ENCODE peak calls at places on chromosomes 2 and 18, in nine cellular contexts. One of them, this sample, is unnamed.

GRCh38 chr18:10490401-10491289 is 35.2 kb upstream of the NAPG start:
- DNase-seq in CD8-positive, alpha-beta T cell: peak
- DNase-seq in brain microvascular endothelial cell: no peak
- DNase-seq in left lung: no peak
- DNase-seq in hepatocyte: peak
- DNase-seq in fibroblast of lung: no peak
- DNase-seq in K562: peak
- DNase-seq in astrocyte of the spinal cord: no peak
- DNase-seq in OCI-LY7: peak
- DNase-seq in this sample: no peak

GRCh38 chr2:39650468-39650867 is 15.2 kb upstream of the TMEM178A start:
- DNase-seq in brain microvascular endothelial cell: no peak
- DNase-seq in left lung: no peak
- DNase-seq in OCI-LY7: no peak
- DNase-seq in hepatocyte: no peak
- DNase-seq in K562: no peak
- DNase-seq in CD8-positive, alpha-beta T cell: no peak
- DNase-seq in fibroblast of lung: no peak
- DNase-seq in astrocyte of the spinal cord: no peak
- DNase-seq in this sample: no peak

GRCh38 chr2:127293758-127294562 is at the start of gene ERCC3:
- DNase-seq in brain microvascular endothelial cell: peak
- DNase-seq in hepatocyte: peak
- DNase-seq in OCI-LY7: peak
- DNase-seq in fibroblast of lung: peak
- DNase-seq in astrocyte of the spinal cord: peak
- DNase-seq in CD8-positive, alpha-beta T cell: peak
- DNase-seq in K562: peak
- DNase-seq in left lung: peak
- DNase-seq in this sample: peak

GRCh38 chr2:195501746-195502145 is 155.3 kb upstream of the SLC39A10 start:
- DNase-seq in K562: no peak
- DNase-seq in brain microvascular endothelial cell: no peak
- DNase-seq in CD8-positive, alpha-beta T cell: no peak
- DNase-seq in hepatocyte: no peak
- DNase-seq in astrocyte of the spinal cord: no peak
- DNase-seq in left lung: no peak
- DNase-seq in fibroblast of lung: no peak
- DNase-seq in OCI-LY7: no peak
- DNase-seq in this sample: no peak

GRCh38 chr2:164910091-164910899 is 45.0 kb downstream of the SLC38A11 start:
- DNase-seq in hepatocyte: peak
- DNase-seq in left lung: no peak
- DNase-seq in fibroblast of lung: peak
- DNase-seq in brain microvascular endothelial cell: peak
- DNase-seq in K562: peak
- DNase-seq in CD8-positive, alpha-beta T cell: no peak
- DNase-seq in astrocyte of the spinal cord: peak
- DNase-seq in OCI-LY7: peak
- DNase-seq in this sample: peak

GRCh38 chr2:38676681-38677080 is 10.8 kb downstream of the GALM start:
- DNase-seq in fibroblast of lung: no peak
- DNase-seq in CD8-positive, alpha-beta T cell: no peak
- DNase-seq in hepatocyte: no peak
- DNase-seq in brain microvascular endothelial cell: no peak
- DNase-seq in astrocyte of the spinal cord: no peak
- DNase-seq in left lung: no peak
- DNase-seq in K562: no peak
- DNase-seq in OCI-LY7: no peak
- DNase-seq in this sample: no peak

GRCh38 chr2:162798407-162798806 is 40.2 kb downstream of the KCNH7 start:
- DNase-seq in brain microvascular endothelial cell: no peak
- DNase-seq in CD8-positive, alpha-beta T cell: no peak
- DNase-seq in OCI-LY7: no peak
- DNase-seq in astrocyte of the spinal cord: no peak
- DNase-seq in fibroblast of lung: no peak
- DNase-seq in K562: no peak
- DNase-seq in hepatocyte: no peak
- DNase-seq in left lung: no peak
- DNase-seq in this sample: no peak

GRCh38 chr2:12750166-12750905 is 33.6 kb downstream of the TRIB2 start:
- DNase-seq in astrocyte of the spinal cord: no peak
- DNase-seq in CD8-positive, alpha-beta T cell: no peak
- DNase-seq in K562: no peak
- DNase-seq in left lung: no peak
- DNase-seq in fibroblast of lung: no peak
- DNase-seq in brain microvascular endothelial cell: no peak
- DNase-seq in hepatocyte: no peak
- DNase-seq in OCI-LY7: no peak
- DNase-seq in this sample: no peak

GRCh38 chr2:74107071-74107470 is 40.6 kb downstream of the BOLA3 start:
- DNase-seq in OCI-LY7: no peak
- DNase-seq in left lung: no peak
- DNase-seq in K562: no peak
- DNase-seq in fibroblast of lung: no peak
- DNase-seq in hepatocyte: no peak
- DNase-seq in CD8-positive, alpha-beta T cell: no peak
- DNase-seq in brain microvascular endothelial cell: no peak
- DNase-seq in astrocyte of the spinal cord: no peak
- DNase-seq in this sample: no peak

GRCh38 chr2:101354910-101355309 is 32.4 kb downstream of the CREG2 start:
- DNase-seq in fibroblast of lung: no peak
- DNase-seq in hepatocyte: no peak
- DNase-seq in left lung: no peak
- DNase-seq in K562: no peak
- DNase-seq in astrocyte of the spinal cord: no peak
- DNase-seq in OCI-LY7: no peak
- DNase-seq in brain microvascular endothelial cell: no peak
- DNase-seq in CD8-positive, alpha-beta T cell: no peak
- DNase-seq in this sample: no peak

GRCh38 chr2:195390686-195391085 is 266.3 kb upstream of the SLC39A10 start:
- DNase-seq in astrocyte of the spinal cord: no peak
- DNase-seq in fibroblast of lung: peak
- DNase-seq in CD8-positive, alpha-beta T cell: no peak
- DNase-seq in OCI-LY7: no peak
- DNase-seq in K562: no peak
- DNase-seq in hepatocyte: no peak
- DNase-seq in left lung: no peak
- DNase-seq in brain microvascular endothelial cell: no peak
- DNase-seq in this sample: no peak

GRCh38 chr18:58455318-58455950 is 173.5 kb downstream of the ALPK2 start:
- DNase-seq in OCI-LY7: no peak
- DNase-seq in fibroblast of lung: peak
- DNase-seq in brain microvascular endothelial cell: no peak
- DNase-seq in hepatocyte: no peak
- DNase-seq in K562: no peak
- DNase-seq in left lung: no peak
- DNase-seq in astrocyte of the spinal cord: no peak
- DNase-seq in CD8-positive, alpha-beta T cell: no peak
- DNase-seq in this sample: no peak

GRCh38 chr2:227853765-227854271 is 17.6 kb upstream of the DAW1 start:
- DNase-seq in brain microvascular endothelial cell: no peak
- DNase-seq in left lung: no peak
- DNase-seq in CD8-positive, alpha-beta T cell: no peak
- DNase-seq in hepatocyte: no peak
- DNase-seq in OCI-LY7: no peak
- DNase-seq in K562: no peak
- DNase-seq in fibroblast of lung: peak
- DNase-seq in astrocyte of the spinal cord: peak
- DNase-seq in this sample: peak

GRCh38 chr2:29063056-29063455 is 11.3 kb downstream of the PCARE start:
- DNase-seq in hepatocyte: no peak
- DNase-seq in astrocyte of the spinal cord: no peak
- DNase-seq in fibroblast of lung: no peak
- DNase-seq in brain microvascular endothelial cell: no peak
- DNase-seq in K562: no peak
- DNase-seq in left lung: no peak
- DNase-seq in CD8-positive, alpha-beta T cell: no peak
- DNase-seq in OCI-LY7: no peak
- DNase-seq in this sample: no peak

GRCh38 chr18:51192026-51192425 is 5.5 kb downstream of the MEX3C start:
- DNase-seq in fibroblast of lung: no peak
- DNase-seq in CD8-positive, alpha-beta T cell: no peak
- DNase-seq in left lung: no peak
- DNase-seq in astrocyte of the spinal cord: no peak
- DNase-seq in hepatocyte: no peak
- DNase-seq in K562: no peak
- DNase-seq in OCI-LY7: no peak
- DNase-seq in brain microvascular endothelial cell: no peak
- DNase-seq in this sample: no peak

GRCh38 chr2:101466426-101466825 is 8.5 kb downstream of the RFX8 start:
- DNase-seq in CD8-positive, alpha-beta T cell: no peak
- DNase-seq in hepatocyte: no peak
- DNase-seq in brain microvascular endothelial cell: no peak
- DNase-seq in left lung: no peak
- DNase-seq in K562: no peak
- DNase-seq in fibroblast of lung: no peak
- DNase-seq in astrocyte of the spinal cord: no peak
- DNase-seq in OCI-LY7: no peak
- DNase-seq in this sample: peak

GRCh38 chr2:228657807-228658402 is 476.4 kb upstream of the SPHKAP start:
- DNase-seq in left lung: no peak
- DNase-seq in brain microvascular endothelial cell: no peak
- DNase-seq in K562: no peak
- DNase-seq in astrocyte of the spinal cord: peak
- DNase-seq in OCI-LY7: peak
- DNase-seq in fibroblast of lung: peak
- DNase-seq in CD8-positive, alpha-beta T cell: no peak
- DNase-seq in hepatocyte: peak
- DNase-seq in this sample: peak

GRCh38 chr2:205768815-205769493 is 86.7 kb downstream of the NRP2 start:
- DNase-seq in astrocyte of the spinal cord: peak
- DNase-seq in CD8-positive, alpha-beta T cell: no peak
- DNase-seq in brain microvascular endothelial cell: peak
- DNase-seq in hepatocyte: no peak
- DNase-seq in fibroblast of lung: peak
- DNase-seq in OCI-LY7: no peak
- DNase-seq in K562: no peak
- DNase-seq in left lung: no peak
- DNase-seq in this sample: peak

DNA sequence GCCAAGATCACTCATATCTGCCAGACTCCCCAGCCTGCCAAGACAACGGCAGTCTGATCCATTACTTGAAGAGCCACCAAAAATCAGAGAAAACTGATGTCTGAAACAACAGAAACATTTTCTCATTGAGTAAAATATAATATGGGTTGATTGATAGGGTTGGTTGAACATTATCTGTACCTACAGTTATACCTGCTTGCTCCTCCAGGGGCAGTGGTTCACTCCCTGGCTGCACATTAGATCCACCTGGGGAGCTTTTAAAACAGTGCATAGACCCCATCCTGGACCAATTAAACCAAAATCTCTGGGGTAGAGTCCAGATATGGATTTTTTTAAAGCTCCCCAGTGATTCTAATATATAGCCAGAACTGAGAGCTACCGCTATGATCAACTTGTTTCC is 43.6 kb upstream of the SLC14A2 start:
- DNase-seq in left lung: no peak
- DNase-seq in fibroblast of lung: no peak
- DNase-seq in astrocyte of the spinal cord: no peak
- DNase-seq in brain microvascular endothelial cell: no peak
- DNase-seq in CD8-positive, alpha-beta T cell: no peak
- DNase-seq in OCI-LY7: no peak
- DNase-seq in hepatocyte: no peak
- DNase-seq in K562: peak
- DNase-seq in this sample: no peak
- TF ChIP-seq CTCF in left lung: no peak
- TF ChIP-seq CTCF in fibroblast of lung: peak
- TF ChIP-seq CTCF in astrocyte of the spinal cord: peak
- TF ChIP-seq CTCF in brain microvascular endothelial cell: peak
- TF ChIP-seq CTCF in CD8-positive, alpha-beta T cell: no peak
- TF ChIP-seq CTCF in OCI-LY7: peak
- TF ChIP-seq CTCF in hepatocyte: peak
- TF ChIP-seq CTCF in K562: peak
- TF ChIP-seq CTCF in this sample: peak

GRCh38 chr2:200373973-200374416 is 67.5 kb downstream of the SPATS2L start:
- DNase-seq in K562: no peak
- DNase-seq in CD8-positive, alpha-beta T cell: no peak
- DNase-seq in OCI-LY7: peak
- DNase-seq in brain microvascular endothelial cell: no peak
- DNase-seq in left lung: no peak
- DNase-seq in fibroblast of lung: no peak
- DNase-seq in astrocyte of the spinal cord: no peak
- DNase-seq in hepatocyte: peak
- DNase-seq in this sample: no peak
- H3K4me3 ChIP-seq in K562: no peak
- H3K4me3 ChIP-seq in CD8-positive, alpha-beta T cell: peak
- H3K4me3 ChIP-seq in OCI-LY7: peak
- H3K4me3 ChIP-seq in brain microvascular endothelial cell: no peak
- H3K4me3 ChIP-seq in left lung: no peak
- H3K4me3 ChIP-seq in fibroblast of lung: no peak
- H3K4me3 ChIP-seq in astrocyte of the spinal cord: no peak
- H3K4me3 ChIP-seq in hepatocyte: no peak
- H3K4me3 ChIP-seq in this sample: no peak

GRCh38 chr2:172462393-172463381 is 35.3 kb downstream of the ITGA6 start:
- DNase-seq in left lung: no peak
- DNase-seq in CD8-positive, alpha-beta T cell: no peak
- DNase-seq in hepatocyte: no peak
- DNase-seq in astrocyte of the spinal cord: no peak
- DNase-seq in fibroblast of lung: no peak
- DNase-seq in brain microvascular endothelial cell: no peak
- DNase-seq in OCI-LY7: peak
- DNase-seq in K562: no peak
- DNase-seq in this sample: no peak
- TF ChIP-seq CTCF in left lung: no peak
- TF ChIP-seq CTCF in CD8-positive, alpha-beta T cell: peak
- TF ChIP-seq CTCF in hepatocyte: no peak
- TF ChIP-seq CTCF in astrocyte of the spinal cord: no peak
- TF ChIP-seq CTCF in fibroblast of lung: no peak
- TF ChIP-seq CTCF in brain microvascular endothelial cell: no peak
- TF ChIP-seq CTCF in OCI-LY7: peak
- TF ChIP-seq CTCF in K562: peak
- TF ChIP-seq CTCF in this sample: no peak

DNA sequence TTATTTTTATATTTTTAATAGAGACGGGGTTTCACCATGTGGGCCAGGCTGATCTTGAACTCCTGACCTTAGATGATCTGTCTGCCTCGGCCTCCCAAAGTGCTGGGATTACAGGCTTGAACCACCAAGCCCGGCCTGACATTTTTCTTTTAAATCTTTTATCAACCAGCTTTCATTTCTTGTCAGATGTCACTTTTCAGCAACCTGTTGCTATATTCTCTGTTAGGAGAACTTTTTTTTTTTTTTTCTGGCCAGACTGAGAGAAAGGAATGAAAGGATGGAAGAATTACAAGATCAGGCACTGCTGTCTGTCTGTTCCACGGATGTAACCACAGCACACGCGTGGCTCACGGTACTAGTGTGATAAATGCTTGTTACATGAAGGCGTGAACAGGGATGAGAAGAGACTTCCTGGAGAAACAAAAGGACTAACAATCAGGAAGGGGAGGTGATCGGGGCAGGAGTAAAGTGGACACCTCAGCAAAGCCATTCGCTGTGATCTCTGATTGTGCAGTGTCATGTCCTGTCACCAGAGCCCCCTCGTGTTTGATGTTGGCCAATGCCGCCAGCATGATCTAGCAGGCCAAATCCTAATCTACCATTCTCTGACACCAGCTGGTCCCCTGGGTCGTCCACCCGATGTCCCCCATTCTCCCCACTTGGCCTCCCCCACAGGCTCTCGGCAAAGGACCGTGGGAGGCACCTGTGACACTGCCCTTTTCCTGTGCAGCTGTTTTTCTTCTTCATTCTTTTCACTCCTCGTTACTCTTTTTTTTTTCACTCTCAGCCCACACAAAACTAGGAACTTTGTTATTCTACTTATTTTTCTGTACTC is 146.6 kb downstream of the TGIF1 start:
- DNase-seq in K562: peak
- DNase-seq in hepatocyte: peak
- DNase-seq in left lung: no peak
- DNase-seq in CD8-positive, alpha-beta T cell: no peak
- DNase-seq in fibroblast of lung: peak
- DNase-seq in astrocyte of the spinal cord: peak
- DNase-seq in brain microvascular endothelial cell: peak
- DNase-seq in OCI-LY7: peak
- DNase-seq in this sample: peak
- H3K4me3 ChIP-seq in K562: peak
- H3K4me3 ChIP-seq in hepatocyte: no peak
- H3K4me3 ChIP-seq in left lung: no peak
- H3K4me3 ChIP-seq in CD8-positive, alpha-beta T cell: peak
- H3K4me3 ChIP-seq in fibroblast of lung: peak
- H3K4me3 ChIP-seq in astrocyte of the spinal cord: no peak
- H3K4me3 ChIP-seq in brain microvascular endothelial cell: no peak
- H3K4me3 ChIP-seq in OCI-LY7: peak
- H3K4me3 ChIP-seq in this sample: peak